ENCODE peak calls at places on chromosomes 4 and X, in four cellular contexts. M is tibial artery, F is cardiac muscle cell, B is PC-3. T is an unnamed sample. For H3K9me3, the result is how much of the 10 kb centered on the place peaks cover.

GRCh38 chr4:84159767-84160166 is 339.3 kb downstream of the NKX6-1 start:
- DNase-seq in F (no peak), B (peak), M (no peak), T (no peak)

GRCh38 chr4:142778430-142778829 is 67.7 kb downstream of the INPP4B start:
- DNase-seq in B (no peak), M (no peak), F (peak), T (no peak)

GRCh38 chrX:110755611-110756010 is 40.0 kb downstream of the CHRDL1 start:
- DNase-seq in M (no peak), F (no peak), B (no peak), T (no peak)

GRCh38 chrX:109485470-109486340 is 3.8 kb upstream of the GUCY2F start:
- DNase-seq in F (peak), M (peak), B (peak), T (peak)

GRCh38 chrX:149274516-149275105 is 230.5 kb downstream of the IDS start:
- DNase-seq in M (no peak), B (peak), F (no peak), T (no peak)

GRCh38 chr4:169124661-169125060 is 114.6 kb upstream of the CBR4 start:
- DNase-seq in M (no peak), F (no peak), B (no peak), T (no peak)

GRCh38 chr4:71974681-71975080 is 57.1 kb upstream of the NPFFR2 start:
- DNase-seq in B (peak), M (no peak), F (peak), T (no peak)

GRCh38 chr4:137387924-137388323 is 144.4 kb downstream of the PCDH18 start:
- DNase-seq in M (no peak), F (peak), B (no peak), T (no peak)

GRCh38 chrX:3545901-3546300 is 167.5 kb downstream of the PRKX start:
- DNase-seq in M (no peak), F (no peak), B (no peak), T (no peak)

GRCh38 chr4:76067652-76068286 is 6.7 kb upstream of the ART3 start:
- DNase-seq in F (peak), M (peak), B (peak), T (peak)

GRCh38 chr4:153468587-153468986 is 2.4 kb downstream of the TMEM131L start:
- DNase-seq in M (no peak), B (no peak), F (no peak), T (no peak)

GRCh38 chr4:110631582-110632505 is 9.0 kb upstream of the PITX2 start:
- DNase-seq in F (peak), M (no peak), B (peak), T (peak)

GRCh38 chr4:168667936-168668335 is 171.1 kb downstream of the PALLD start:
- DNase-seq in B (no peak), M (no peak), F (no peak), T (no peak)

GRCh38 chr4:188986271-188986689 is 847.0 kb downstream of the TRIML1 start:
- DNase-seq in B (peak), M (no peak), F (no peak), T (no peak)

GRCh38 chr4:141713771-141714445 is 77.5 kb downstream of the IL15 start:
- DNase-seq in M (no peak), B (peak), F (peak), T (no peak)

GRCh38 chrX:111319451-111319850 is 49.2 kb upstream of the CAPN6 start:
- DNase-seq in F (no peak), B (no peak), M (no peak), T (no peak)

GRCh38 chrX:12142661-12143060 is 4.4 kb downstream of the FRMPD4 start:
- DNase-seq in F (no peak), M (no peak), B (no peak), T (no peak)

GRCh38 chrX:40090961-40091360 is 6.8 kb downstream of the BCOR start:
- DNase-seq in M (no peak), F (no peak), B (no peak), T (no peak)

GRCh38 chrX:103343105-103343504 is 13.1 kb downstream of the TCEAL7 start:
- DNase-seq in F (peak), B (peak), M (no peak), T (no peak)

GRCh38 chr4:182533948-182534347 is 290.7 kb downstream of the TENM3 start:
- DNase-seq in F (peak), M (no peak), B (peak), T (no peak)

GRCh38 chr4:175705407-175705806 is 106.7 kb downstream of the GPM6A start:
- DNase-seq in B (no peak), F (peak), M (no peak), T (no peak)

DNA sequence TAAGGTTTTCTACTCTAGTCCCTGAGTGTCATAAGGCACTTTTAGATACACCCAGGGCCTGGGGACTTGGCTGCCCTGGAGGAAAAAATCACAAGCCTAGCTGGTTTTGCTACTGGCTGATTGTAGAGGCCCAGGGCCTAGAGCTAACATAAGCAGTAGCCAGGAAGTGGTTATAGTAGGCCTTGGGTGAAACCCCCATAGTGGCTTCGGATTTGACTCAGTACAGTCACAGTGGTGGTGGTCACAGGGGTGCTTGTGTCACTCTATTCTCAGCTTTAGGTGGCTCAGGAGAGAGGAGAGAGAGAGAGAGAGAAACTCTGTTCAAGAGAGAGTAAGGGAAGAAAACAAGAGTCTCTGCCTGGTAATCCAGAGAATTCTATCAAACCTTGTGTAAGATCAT is 194.5 kb upstream of the EDA2R start:
- DNase-seq in M (no peak), F (no peak), B (no peak), T (no peak)
- H3K9me3 ChIP-seq in M (under half), F (under half), B (under half), T (under half)

GRCh38 chr4:2534904-2535385 is 1.5 kb upstream of the FAM193A start:
- DNase-seq in F (no peak), M (no peak), B (peak), T (no peak)
- H3K27ac ChIP-seq in F (peak), M (peak), B (no peak), T (peak)

GRCh38 chrX:119187298-119187697 is 48.8 kb upstream of the PGRMC1 start:
- DNase-seq in F (no peak), M (no peak), B (peak), T (no peak)
- TF ChIP-seq CTCF in F (no peak), M (no peak), B (no peak), T (no peak)

DNA sequence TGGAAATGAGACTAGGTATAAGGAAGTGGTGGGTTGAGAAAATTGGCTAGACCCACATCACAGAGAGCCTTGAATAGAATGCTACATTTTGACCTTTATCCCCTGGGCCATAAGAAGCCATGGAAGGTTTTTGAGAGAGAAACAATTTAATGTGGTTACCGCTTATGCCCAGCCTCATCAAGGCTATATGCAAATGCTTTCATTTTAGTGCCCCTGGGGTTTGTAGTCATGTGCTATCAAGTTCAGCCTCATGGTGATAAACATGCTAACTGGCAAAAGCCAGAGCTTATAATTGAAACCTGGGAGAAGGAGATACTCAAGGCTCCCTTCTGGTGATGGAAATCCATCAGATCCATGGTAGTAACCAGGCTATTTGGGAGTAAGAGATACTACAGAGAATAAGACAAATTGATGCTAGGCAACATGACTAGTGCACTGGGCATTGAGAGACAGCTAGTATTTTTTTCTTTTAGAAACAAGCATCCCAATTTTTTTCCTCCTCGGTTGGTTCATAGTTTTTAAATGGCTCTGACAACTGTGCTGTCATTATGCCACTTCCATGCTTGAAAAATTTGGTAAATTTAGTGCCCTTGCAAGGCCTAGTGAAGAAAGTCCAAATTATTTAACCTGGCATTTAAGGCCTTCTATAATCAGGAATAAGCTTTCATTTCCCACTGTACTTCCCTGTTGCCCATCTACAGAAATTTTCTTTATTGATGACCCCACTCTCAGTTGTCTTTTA is 16.0 kb downstream of the VSIG4 start:
- DNase-seq in F (no peak), M (no peak), B (no peak), T (no peak)
- H3K9me3 ChIP-seq in F (under half), M (under half), B (under half), T (under half)

T was measured in lung.